ENCODE peak calls at places on chromosome 13, in eight cellular contexts. One of them, this sample, is unnamed.

GRCh38 chr13:28623782-28624706 is 34.9 kb upstream of the POMP start:
- DNase-seq in cardiac muscle cell: peak; percentile 32
- DNase-seq in heart left ventricle: no peak
- DNase-seq in cardiac fibroblast: peak; percentile 32
- DNase-seq in retinal pigment epithelial cell: no peak
- DNase-seq in activated B cell treated with CpG ODN at 0.5 μM for 24 hours: no peak
- DNase-seq in fibroblast of pulmonary artery: peak; percentile 14
- DNase-seq in neural progenitor cell: no peak
- DNase-seq in this sample: peak; percentile 19

GRCh38 chr13:48319458-48320395 is 16.2 kb downstream of the RB1 start:
- DNase-seq in cardiac muscle cell: no peak
- DNase-seq in heart left ventricle: no peak
- DNase-seq in cardiac fibroblast: no peak
- DNase-seq in retinal pigment epithelial cell: no peak
- DNase-seq in activated B cell treated with CpG ODN at 0.5 μM for 24 hours: no peak
- DNase-seq in fibroblast of pulmonary artery: no peak
- DNase-seq in neural progenitor cell: no peak
- DNase-seq in this sample: peak; percentile 9

GRCh38 chr13:85896516-85897450 is 97.6 kb upstream of the SLITRK6 start:
- DNase-seq in cardiac muscle cell: no peak
- DNase-seq in heart left ventricle: no peak
- DNase-seq in cardiac fibroblast: no peak
- DNase-seq in retinal pigment epithelial cell: no peak
- DNase-seq in activated B cell treated with CpG ODN at 0.5 μM for 24 hours: no peak
- DNase-seq in fibroblast of pulmonary artery: no peak
- DNase-seq in neural progenitor cell: peak; percentile 3
- DNase-seq in this sample: no peak

GRCh38 chr13:35826626-35827254 is 304.4 kb downstream of the DCLK1 start:
- DNase-seq in cardiac muscle cell: no peak
- DNase-seq in heart left ventricle: no peak
- DNase-seq in cardiac fibroblast: no peak
- DNase-seq in retinal pigment epithelial cell: no peak
- DNase-seq in activated B cell treated with CpG ODN at 0.5 μM for 24 hours: no peak
- DNase-seq in fibroblast of pulmonary artery: no peak
- DNase-seq in neural progenitor cell: no peak
- DNase-seq in this sample: peak; percentile 17

GRCh38 chr13:114315074-114315785 is 927 bp downstream of the CHAMP1 start:
- DNase-seq in cardiac muscle cell: no peak
- DNase-seq in heart left ventricle: no peak
- DNase-seq in cardiac fibroblast: no peak
- DNase-seq in retinal pigment epithelial cell: no peak
- DNase-seq in activated B cell treated with CpG ODN at 0.5 μM for 24 hours: no peak
- DNase-seq in fibroblast of pulmonary artery: no peak
- DNase-seq in neural progenitor cell: no peak
- DNase-seq in this sample: peak; percentile 28

GRCh38 chr13:21639604-21640003 is 31.3 kb upstream of the FGF9 start:
- DNase-seq in cardiac muscle cell: no peak
- DNase-seq in heart left ventricle: no peak
- DNase-seq in cardiac fibroblast: no peak
- DNase-seq in retinal pigment epithelial cell: no peak
- DNase-seq in activated B cell treated with CpG ODN at 0.5 μM for 24 hours: no peak
- DNase-seq in fibroblast of pulmonary artery: no peak
- DNase-seq in neural progenitor cell: peak; percentile 75
- DNase-seq in this sample: no peak

GRCh38 chr13:28346136-28346535 is 148.8 kb downstream of the FLT1 start:
- DNase-seq in cardiac muscle cell: no peak
- DNase-seq in heart left ventricle: no peak
- DNase-seq in cardiac fibroblast: no peak
- DNase-seq in retinal pigment epithelial cell: no peak
- DNase-seq in activated B cell treated with CpG ODN at 0.5 μM for 24 hours: no peak
- DNase-seq in fibroblast of pulmonary artery: no peak
- DNase-seq in neural progenitor cell: peak; percentile 15
- DNase-seq in this sample: no peak

GRCh38 chr13:110023729-110024645 is 237.6 kb upstream of the IRS2 start:
- DNase-seq in cardiac muscle cell: peak; percentile 78
- DNase-seq in heart left ventricle: peak; percentile 60
- DNase-seq in cardiac fibroblast: peak; percentile 89
- DNase-seq in retinal pigment epithelial cell: peak; percentile 96
- DNase-seq in activated B cell treated with CpG ODN at 0.5 μM for 24 hours: no peak
- DNase-seq in fibroblast of pulmonary artery: peak; percentile 68
- DNase-seq in neural progenitor cell: peak; percentile 35
- DNase-seq in this sample: no peak

GRCh38 chr13:97849305-97849704 is 104.2 kb upstream of the IPO5 start:
- DNase-seq in cardiac muscle cell: peak; percentile 39
- DNase-seq in heart left ventricle: no peak
- DNase-seq in cardiac fibroblast: peak; percentile 43
- DNase-seq in retinal pigment epithelial cell: peak; percentile 7
- DNase-seq in activated B cell treated with CpG ODN at 0.5 μM for 24 hours: no peak
- DNase-seq in fibroblast of pulmonary artery: peak; percentile 40
- DNase-seq in neural progenitor cell: peak; percentile 20
- DNase-seq in this sample: no peak

GRCh38 chr13:114115191-114115671 is 17.2 kb downstream of the RASA3 start:
- DNase-seq in cardiac muscle cell: peak; percentile 72
- DNase-seq in heart left ventricle: peak; percentile 43
- DNase-seq in cardiac fibroblast: peak; percentile 80
- DNase-seq in retinal pigment epithelial cell: no peak
- DNase-seq in activated B cell treated with CpG ODN at 0.5 μM for 24 hours: no peak
- DNase-seq in fibroblast of pulmonary artery: peak; percentile 84
- DNase-seq in neural progenitor cell: no peak
- DNase-seq in this sample: peak; percentile 52

GRCh38 chr13:87089391-87089790 is 581.8 kb upstream of the SLITRK5 start:
- DNase-seq in cardiac muscle cell: peak; percentile 77
- DNase-seq in heart left ventricle: no peak
- DNase-seq in cardiac fibroblast: peak; percentile 72
- DNase-seq in retinal pigment epithelial cell: no peak
- DNase-seq in activated B cell treated with CpG ODN at 0.5 μM for 24 hours: no peak
- DNase-seq in fibroblast of pulmonary artery: peak; percentile 74
- DNase-seq in neural progenitor cell: no peak
- DNase-seq in this sample: no peak

GRCh38 chr13:29474991-29475390 is 120.5 kb downstream of the SLC7A1 start:
- DNase-seq in cardiac muscle cell: peak; percentile 77
- DNase-seq in heart left ventricle: no peak
- DNase-seq in cardiac fibroblast: peak; percentile 54
- DNase-seq in retinal pigment epithelial cell: peak; percentile 57
- DNase-seq in activated B cell treated with CpG ODN at 0.5 μM for 24 hours: no peak
- DNase-seq in fibroblast of pulmonary artery: peak; percentile 82
- DNase-seq in neural progenitor cell: no peak
- DNase-seq in this sample: no peak

GRCh38 chr13:80237646-80238045 is 103.3 kb downstream of the SPRY2 start:
- DNase-seq in cardiac muscle cell: no peak
- DNase-seq in heart left ventricle: no peak
- DNase-seq in cardiac fibroblast: no peak
- DNase-seq in retinal pigment epithelial cell: no peak
- DNase-seq in activated B cell treated with CpG ODN at 0.5 μM for 24 hours: no peak
- DNase-seq in fibroblast of pulmonary artery: peak; percentile 33
- DNase-seq in neural progenitor cell: no peak
- DNase-seq in this sample: no peak

GRCh38 chr13:109387438-109387837 is 398.9 kb downstream of the IRS2 start:
- DNase-seq in cardiac muscle cell: no peak
- DNase-seq in heart left ventricle: no peak
- DNase-seq in cardiac fibroblast: no peak
- DNase-seq in retinal pigment epithelial cell: no peak
- DNase-seq in activated B cell treated with CpG ODN at 0.5 μM for 24 hours: no peak
- DNase-seq in fibroblast of pulmonary artery: no peak
- DNase-seq in neural progenitor cell: no peak
- DNase-seq in this sample: no peak

GRCh38 chr13:27170521-27171243 is 929 bp downstream of the USP12 start:
- DNase-seq in cardiac muscle cell: peak; percentile 59
- DNase-seq in heart left ventricle: peak; percentile 50
- DNase-seq in cardiac fibroblast: peak; percentile 41
- DNase-seq in retinal pigment epithelial cell: no peak
- DNase-seq in activated B cell treated with CpG ODN at 0.5 μM for 24 hours: peak; percentile 43
- DNase-seq in fibroblast of pulmonary artery: peak; percentile 45
- DNase-seq in neural progenitor cell: peak; percentile 84
- DNase-seq in this sample: peak; percentile 51

GRCh38 chr13:109699628-109700071 is 86.7 kb downstream of the IRS2 start:
- DNase-seq in cardiac muscle cell: no peak
- DNase-seq in heart left ventricle: no peak
- DNase-seq in cardiac fibroblast: no peak
- DNase-seq in retinal pigment epithelial cell: no peak
- DNase-seq in activated B cell treated with CpG ODN at 0.5 μM for 24 hours: no peak
- DNase-seq in fibroblast of pulmonary artery: no peak
- DNase-seq in neural progenitor cell: peak; percentile 22
- DNase-seq in this sample: no peak

GRCh38 chr13:95301947-95302386 is 716 bp upstream of the ABCC4 start:
- DNase-seq in cardiac muscle cell: peak; percentile 14
- DNase-seq in heart left ventricle: no peak
- DNase-seq in cardiac fibroblast: peak; percentile 44
- DNase-seq in retinal pigment epithelial cell: no peak
- DNase-seq in activated B cell treated with CpG ODN at 0.5 μM for 24 hours: no peak
- DNase-seq in fibroblast of pulmonary artery: peak; percentile 47
- DNase-seq in neural progenitor cell: peak; percentile 61
- DNase-seq in this sample: peak; percentile 51

GRCh38 chr13:95298169-95298940 is 2.9 kb downstream of the ABCC4 start:
- DNase-seq in cardiac muscle cell: no peak
- DNase-seq in heart left ventricle: no peak
- DNase-seq in cardiac fibroblast: no peak
- DNase-seq in retinal pigment epithelial cell: no peak
- DNase-seq in activated B cell treated with CpG ODN at 0.5 μM for 24 hours: no peak
- DNase-seq in fibroblast of pulmonary artery: no peak
- DNase-seq in neural progenitor cell: no peak
- DNase-seq in this sample: no peak

GRCh38 chr13:95298971-95299627 is 2.2 kb downstream of the ABCC4 start:
- DNase-seq in cardiac muscle cell: peak; percentile 65
- DNase-seq in heart left ventricle: no peak
- DNase-seq in cardiac fibroblast: peak; percentile 72
- DNase-seq in retinal pigment epithelial cell: no peak
- DNase-seq in activated B cell treated with CpG ODN at 0.5 μM for 24 hours: no peak
- DNase-seq in fibroblast of pulmonary artery: peak; percentile 72
- DNase-seq in neural progenitor cell: no peak
- DNase-seq in this sample: peak; percentile 27

GRCh38 chr13:95300625-95301134 is 571 bp downstream of the ABCC4 start:
- DNase-seq in cardiac muscle cell: peak; percentile 38
- DNase-seq in heart left ventricle: peak; percentile 59
- DNase-seq in cardiac fibroblast: peak; percentile 57
- DNase-seq in retinal pigment epithelial cell: no peak
- DNase-seq in activated B cell treated with CpG ODN at 0.5 μM for 24 hours: peak; percentile 29
- DNase-seq in fibroblast of pulmonary artery: peak; percentile 45
- DNase-seq in neural progenitor cell: peak; percentile 73
- DNase-seq in this sample: peak; percentile 67

GRCh38 chr13:95301135-95301946 is at the start of gene ABCC4:
- DNase-seq in cardiac muscle cell: peak; percentile 77
- DNase-seq in heart left ventricle: peak; percentile 73
- DNase-seq in cardiac fibroblast: peak; percentile 73
- DNase-seq in retinal pigment epithelial cell: no peak
- DNase-seq in activated B cell treated with CpG ODN at 0.5 μM for 24 hours: peak; percentile 61
- DNase-seq in fibroblast of pulmonary artery: peak; percentile 73
- DNase-seq in neural progenitor cell: peak; percentile 91
- DNase-seq in this sample: peak; percentile 52
- TF ChIP-seq CTCF in cardiac muscle cell: no peak
- TF ChIP-seq CTCF in heart left ventricle: no peak
- TF ChIP-seq CTCF in cardiac fibroblast: no peak
- TF ChIP-seq CTCF in retinal pigment epithelial cell: no peak
- TF ChIP-seq CTCF in activated B cell treated with CpG ODN at 0.5 μM for 24 hours: no peak
- TF ChIP-seq CTCF in fibroblast of pulmonary artery: no peak
- TF ChIP-seq CTCF in neural progenitor cell: no peak
- TF ChIP-seq CTCF in this sample: no peak

GRCh38 chr13:25406377-25406776 is 34.6 kb downstream of the ATP8A2 start:
- DNase-seq in cardiac muscle cell: no peak
- DNase-seq in heart left ventricle: no peak
- DNase-seq in cardiac fibroblast: no peak
- DNase-seq in retinal pigment epithelial cell: no peak
- DNase-seq in activated B cell treated with CpG ODN at 0.5 μM for 24 hours: no peak
- DNase-seq in fibroblast of pulmonary artery: no peak
- DNase-seq in neural progenitor cell: peak; percentile 37
- DNase-seq in this sample: no peak
- TF ChIP-seq CTCF in cardiac muscle cell: no peak
- TF ChIP-seq CTCF in heart left ventricle: no peak
- TF ChIP-seq CTCF in cardiac fibroblast: no peak
- TF ChIP-seq CTCF in retinal pigment epithelial cell: peak; percentile 25
- TF ChIP-seq CTCF in activated B cell treated with CpG ODN at 0.5 μM for 24 hours: no peak
- TF ChIP-seq CTCF in fibroblast of pulmonary artery: no peak
- TF ChIP-seq CTCF in neural progenitor cell: peak; percentile 44
- TF ChIP-seq CTCF in this sample: no peak

GRCh38 chr13:111319998-111320911 is at the start of gene TEX29:
- DNase-seq in cardiac muscle cell: no peak
- DNase-seq in heart left ventricle: no peak
- DNase-seq in cardiac fibroblast: no peak
- DNase-seq in retinal pigment epithelial cell: no peak
- DNase-seq in activated B cell treated with CpG ODN at 0.5 μM for 24 hours: no peak
- DNase-seq in fibroblast of pulmonary artery: no peak
- DNase-seq in neural progenitor cell: no peak
- DNase-seq in this sample: no peak
- TF ChIP-seq CTCF in cardiac muscle cell: no peak
- TF ChIP-seq CTCF in heart left ventricle: no peak
- TF ChIP-seq CTCF in cardiac fibroblast: no peak
- TF ChIP-seq CTCF in retinal pigment epithelial cell: no peak
- TF ChIP-seq CTCF in activated B cell treated with CpG ODN at 0.5 μM for 24 hours: no peak
- TF ChIP-seq CTCF in fibroblast of pulmonary artery: no peak
- TF ChIP-seq CTCF in neural progenitor cell: no peak
- TF ChIP-seq CTCF in this sample: no peak

GRCh38 chr13:99341969-99342722 is 34.9 kb upstream of the GPR183 start:
- DNase-seq in cardiac muscle cell: no peak
- DNase-seq in heart left ventricle: no peak
- DNase-seq in cardiac fibroblast: no peak
- DNase-seq in retinal pigment epithelial cell: no peak
- DNase-seq in activated B cell treated with CpG ODN at 0.5 μM for 24 hours: no peak
- DNase-seq in fibroblast of pulmonary artery: no peak
- DNase-seq in neural progenitor cell: no peak
- DNase-seq in this sample: no peak
- TF ChIP-seq CTCF in cardiac muscle cell: no peak
- TF ChIP-seq CTCF in heart left ventricle: no peak
- TF ChIP-seq CTCF in cardiac fibroblast: no peak
- TF ChIP-seq CTCF in retinal pigment epithelial cell: no peak
- TF ChIP-seq CTCF in activated B cell treated with CpG ODN at 0.5 μM for 24 hours: no peak
- TF ChIP-seq CTCF in fibroblast of pulmonary artery: no peak
- TF ChIP-seq CTCF in neural progenitor cell: no peak
- TF ChIP-seq CTCF in this sample: no peak